ENCODE peak calls at places on chromosomes 16 and 17, in nine cellular contexts. C, R, B, H, F, V, X, J and L are unnamed samples.
A peak's percentile ranks its signal among the peaks of the same experiment; 100 is the strongest.

GRCh38 chr17:296382-296781 is 56.2 kb downstream of the RPH3AL start:
- DNase-seq in V (no peak), R (no peak), J (no peak), X (no peak), C (no peak), H (no peak), F (no peak), B (no peak), L (no peak)

GRCh38 chr17:58615768-58616659 is 75.8 kb downstream of the TEX14 start:
- DNase-seq in X (no peak), B (no peak), R (no peak), V (no peak), J (no peak), H (no peak), C (no peak), F (no peak), L (no peak)

GRCh38 chr16:11666108-11667055 is 1.9 kb upstream of the SNN start:
- DNase-seq in B (no peak), F (no peak), H (no peak), V (no peak), R (no peak), C (no peak), X (no peak), J (no peak), L (no peak)

GRCh38 chr16:1145383-1146100 is 7.4 kb upstream of the CACNA1H start:
- DNase-seq in B (no peak), R (no peak), C (no peak), J (no peak), X (no peak), F (no peak), V (no peak), H (no peak), L (no peak)

GRCh38 chr16:50462793-50463507 is 85.2 kb upstream of the NKD1 start:
- DNase-seq in C (no peak), F (no peak), X (no peak), B (no peak), V (no peak), J (no peak), H (no peak), R (no peak), L (no peak)

GRCh38 chr16:52416888-52417287 is 130.1 kb downstream of the TOX3 start:
- DNase-seq in J (no peak), C (no peak), V (no peak), R (no peak), X (no peak), H (no peak), B (no peak), F (no peak), L (no peak)

GRCh38 chr17:48678141-48678971 is 44.0 kb downstream of the PRAC1 start:
- DNase-seq in B (peak; percentile 67), V (peak; percentile 54), X (peak; percentile 85), R (peak; percentile 69), J (peak; percentile 31), C (peak; percentile 66), F (peak; percentile 68), H (peak; percentile 83), L (peak; percentile 25)

GRCh38 chr17:43359469-43360105 is 39.2 kb upstream of the ARL4D start:
- DNase-seq in F (peak; percentile 21), X (no peak), V (no peak), R (peak; percentile 60), J (no peak), C (no peak), B (no peak), H (no peak), L (no peak)

GRCh38 chr16:53805747-53806146 is 101.8 kb downstream of the FTO start:
- DNase-seq in B (no peak), F (no peak), V (no peak), J (no peak), H (no peak), X (no peak), C (no peak), R (no peak), L (no peak)

GRCh38 chr17:64202683-64203430 is 60.2 kb downstream of the TEX2 start:
- DNase-seq in B (no peak), C (peak; percentile 41), J (no peak), R (peak; percentile 58), V (no peak), F (no peak), X (no peak), H (no peak), L (no peak)

GRCh38 chr17:48646183-48647102 is 20.3 kb upstream of the HOXB9 start:
- DNase-seq in C (no peak), B (no peak), J (no peak), H (no peak), F (peak; percentile 82), X (no peak), V (no peak), R (no peak), L (no peak)

GRCh38 chr16:57578521-57579360 is 36.3 kb downstream of the ADGRG5 start:
- DNase-seq in F (no peak), H (no peak), R (no peak), C (no peak), B (no peak), X (no peak), J (no peak), V (no peak), L (no peak)

DNA sequence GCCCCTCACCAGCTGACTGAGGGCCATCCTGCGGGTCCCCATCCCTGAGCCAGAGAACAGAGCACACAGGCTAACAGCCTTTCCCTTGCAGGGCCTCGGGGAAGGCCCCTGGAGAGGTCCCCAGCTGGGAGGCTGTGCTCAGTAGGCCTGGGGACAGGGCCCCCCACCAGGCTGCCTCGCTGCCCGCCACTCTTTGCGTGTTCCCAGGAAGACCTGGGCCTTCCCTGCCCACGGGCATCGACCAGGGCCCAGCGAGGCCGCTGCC is 785 bp downstream of the HID1 start:
- DNase-seq in X (no peak), R (no peak), H (no peak), F (no peak), B (no peak), V (no peak), C (no peak), J (no peak), L (no peak)
- H3K27ac ChIP-seq in X (peak overlapping the region; percentile 92), R (no peak overlapping the region), H (no peak overlapping the region), F (peak overlapping the region; percentile 60), B (peak overlapping the region; percentile 97), V (no peak overlapping the region), C (no peak overlapping the region), J (peak overlapping the region; percentile 79), L (no peak overlapping the region)

DNA sequence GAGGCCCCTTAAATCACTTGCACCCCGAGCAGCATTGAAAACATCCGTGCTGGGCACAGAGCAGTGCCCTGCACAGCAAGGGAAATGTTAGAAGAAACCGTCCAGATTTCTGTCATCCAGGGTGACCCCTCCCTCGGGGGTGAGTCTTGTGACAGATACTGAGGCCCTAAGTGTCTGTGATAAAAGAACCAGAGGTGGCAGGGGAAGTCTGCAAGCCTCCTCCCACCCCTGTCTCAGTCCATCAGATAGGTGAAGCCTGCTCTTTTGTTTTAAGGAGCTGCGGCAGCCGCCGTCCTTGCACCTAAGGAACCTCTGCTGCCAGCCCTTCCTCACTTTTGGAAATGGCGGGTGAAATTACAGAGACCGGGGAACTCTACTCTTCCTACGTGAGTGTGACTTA is 845 bp upstream of the NAT9 start:
- DNase-seq in V (no peak), F (no peak), J (no peak), X (no peak), B (no peak), C (no peak), R (no peak), H (no peak), L (no peak)
- H3K27ac ChIP-seq in V (no peak overlapping the region), F (peak overlapping the region; percentile 81), J (peak overlapping the region; percentile 78), X (no peak overlapping the region), B (peak overlapping the region; percentile 52), C (peak overlapping the region; percentile 66), R (no peak overlapping the region), H (no peak overlapping the region), L (no peak overlapping the region)

GRCh38 chr17:81927145-81927652 is 336 bp downstream of the MAFG start:
- DNase-seq in B (no peak), H (peak; percentile 59), X (no peak), R (no peak), F (no peak), V (peak; percentile 18), J (no peak), C (no peak), L (peak; percentile 46)

GRCh38 chr17:81929253-81930141 is 2.0 kb upstream of the MAFG start:
- DNase-seq in X (no peak), R (no peak), V (no peak), F (no peak), C (no peak), B (no peak), H (no peak), J (no peak), L (no peak)

GRCh38 chr17:81927653-81928496 is at the start of gene MAFG:
- DNase-seq in B (peak; percentile 94), C (peak; percentile 92), J (peak; percentile 91), R (peak; percentile 92), F (peak; percentile 91), V (peak; percentile 98), H (peak; percentile 93), X (peak; percentile 99), L (peak; percentile 94)

GRCh38 chr17:81930142-81931125 is 2.9 kb upstream of the MAFG start:
- DNase-seq in R (no peak), H (no peak), B (no peak), F (peak; percentile 49), C (no peak), V (no peak), J (no peak), X (no peak), L (no peak)

DNA sequence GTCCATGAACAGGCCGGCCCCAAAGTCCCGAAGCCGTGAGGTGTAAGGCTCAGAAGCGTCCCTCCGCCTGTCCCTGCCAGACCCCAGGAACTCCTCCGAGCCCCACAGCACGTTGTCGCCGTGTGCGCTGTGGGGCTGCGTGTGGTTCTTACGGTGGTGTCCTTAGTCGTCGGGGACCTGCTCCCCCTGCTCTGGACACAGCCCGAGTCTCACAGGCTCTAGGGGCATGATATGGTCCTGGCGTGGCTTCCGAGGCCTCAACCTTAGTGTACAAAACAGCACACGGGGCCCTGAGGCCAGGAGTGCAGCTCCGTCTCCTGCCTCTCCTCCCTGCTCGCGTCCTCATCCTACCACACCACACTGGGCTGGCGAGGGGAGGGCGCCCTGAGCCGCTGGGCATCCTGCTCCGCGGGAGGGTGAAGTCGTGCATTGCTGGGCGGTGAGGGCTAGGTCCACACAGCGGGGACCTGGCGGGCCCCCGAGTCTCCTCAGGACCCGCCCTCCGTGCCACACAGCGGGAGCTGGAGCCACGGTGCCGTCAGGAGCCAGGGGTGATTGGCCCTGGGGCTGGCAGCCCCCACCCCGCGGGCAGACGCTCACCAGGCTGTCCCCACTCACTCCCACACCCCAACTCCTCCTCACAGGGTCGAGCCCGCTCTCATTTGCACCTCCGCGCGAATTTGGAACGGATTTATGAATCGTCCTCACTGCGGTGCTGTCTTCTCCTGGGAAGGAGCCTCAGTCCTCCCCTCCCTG is 1.1 kb upstream of the MAFG start:
- DNase-seq in V (peak; percentile 19), J (no peak), F (no peak), C (peak; percentile 25), R (no peak), H (no peak), B (no peak), X (peak; percentile 46), L (no peak)
- H3K27ac ChIP-seq in V (no peak overlapping the region), J (no peak overlapping the region), F (no peak overlapping the region), C (peak overlapping the region; percentile 98), R (no peak overlapping the region), H (no peak overlapping the region), B (no peak overlapping the region), X (peak overlapping the region; percentile 68), L (no peak overlapping the region)

DNA sequence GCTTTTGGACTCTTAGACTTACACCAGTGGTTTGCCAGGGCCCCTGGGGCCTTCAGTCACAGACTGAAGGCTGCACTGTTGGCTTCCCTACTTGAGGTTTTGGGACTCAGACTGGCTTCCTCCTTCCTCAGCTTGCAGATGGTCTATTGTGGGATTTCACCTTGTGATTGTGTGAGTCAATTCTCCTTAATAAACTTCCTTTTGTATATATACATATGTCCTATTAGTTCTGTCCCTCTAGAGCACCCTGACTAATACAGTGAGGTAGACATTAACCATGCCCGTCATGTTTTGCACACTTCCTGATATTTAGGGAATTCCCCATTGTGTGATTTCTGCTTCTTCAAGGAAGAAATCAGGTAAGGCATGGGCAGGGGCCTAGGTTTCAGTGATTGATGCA is 147.8 kb upstream of the CA10 start:
- DNase-seq in C (no peak), X (no peak), J (no peak), B (no peak), V (no peak), R (no peak), H (no peak), F (no peak), L (no peak)
- H3K27ac ChIP-seq in C (no peak overlapping the region), X (no peak overlapping the region), J (no peak overlapping the region), B (no peak overlapping the region), V (no peak overlapping the region), R (no peak overlapping the region), H (no peak overlapping the region), F (no peak overlapping the region), L (no peak overlapping the region)